ENCODE peak calls at places on chromosomes 1 and 21, in ten cellular contexts. S, I, L, Q, W, N, O, P, B and J are unnamed samples.

GRCh38 chr1:28737245-28738137 is 751 bp downstream of the YTHDF2 start:
- DNase-seq in S (peak; percentile 43), I (peak; percentile 58), L (peak; percentile 36), Q (peak; percentile 62), W (no peak), N (peak; percentile 61), O (no peak), P (peak; percentile 51), B (peak; percentile 30), J (peak; percentile 30)

GRCh38 chr1:183346276-183346732 is 71.9 kb downstream of the NMNAT2 start:
- DNase-seq in S (no peak), I (no peak), L (no peak), Q (no peak), W (no peak), N (no peak), O (no peak), P (no peak), B (no peak), J (no peak)

GRCh38 chr1:76186617-76187016 is 112.1 kb downstream of the ST6GALNAC3 start:
- DNase-seq in S (no peak), I (no peak), L (no peak), Q (no peak), W (no peak), N (no peak), O (no peak), P (no peak), B (no peak), J (no peak)

GRCh38 chr1:16146888-16147614 is 8.8 kb downstream of the EPHA2 start:
- DNase-seq in S (peak; percentile 65), I (peak; percentile 65), L (no peak), Q (no peak), W (no peak), N (no peak), O (peak; percentile 42), P (no peak), B (no peak), J (peak; percentile 31)

GRCh38 chr21:45695086-45695485 is 51.6 kb downstream of the PCBP3 start:
- DNase-seq in S (no peak), I (no peak), L (no peak), Q (peak; percentile 20), W (no peak), N (no peak), O (no peak), P (no peak), B (no peak), J (no peak)

GRCh38 chr21:39854572-39854971 is 12.7 kb upstream of the PCP4 start:
- DNase-seq in S (no peak), I (no peak), L (no peak), Q (no peak), W (no peak), N (no peak), O (no peak), P (no peak), B (no peak), J (no peak)

GRCh38 chr1:170533331-170533730 is 1.4 kb downstream of the GORAB start:
- DNase-seq in S (peak; percentile 70), I (peak; percentile 60), L (no peak), Q (no peak), W (no peak), N (no peak), O (no peak), P (no peak), B (peak; percentile 68), J (no peak)

GRCh38 chr1:217435159-217435558 is 195.7 kb downstream of the GPATCH2 start:
- DNase-seq in S (no peak), I (no peak), L (peak; percentile 71), Q (no peak), W (no peak), N (no peak), O (no peak), P (no peak), B (no peak), J (no peak)

GRCh38 chr1:67970088-67970487 is 80.3 kb downstream of the DIRAS3 start:
- DNase-seq in S (peak; percentile 90), I (peak; percentile 88), L (no peak), Q (no peak), W (no peak), N (no peak), O (peak; percentile 77), P (no peak), B (peak; percentile 52), J (peak; percentile 35)